ENCODE peak calls at places on chromosome 6, in six cellular contexts. K, N, A, P, G and Y are unnamed samples.

GRCh38 chr6:26086214-26086613 is 1.0 kb upstream of the HFE start:
- DNase-seq in K (peak), N (no peak), A (no peak), P (peak), G (no peak), Y (no peak)

GRCh38 chr6:154567695-154568220 is 57.3 kb upstream of the CNKSR3 start:
- DNase-seq in K (no peak), N (peak), A (no peak), P (no peak), G (no peak), Y (peak)

GRCh38 chr6:1247894-1248293 is 64.0 kb upstream of the FOXQ1 start:
- DNase-seq in K (no peak), N (no peak), A (no peak), P (no peak), G (no peak), Y (no peak)

GRCh38 chr6:45474376-45474775 is 96.6 kb upstream of the SUPT3H start:
- DNase-seq in K (no peak), N (no peak), A (no peak), P (no peak), G (no peak), Y (no peak)

GRCh38 chr6:91704531-91704930 is 1117.7 kb upstream of the MAP3K7 start:
- DNase-seq in K (no peak), N (no peak), A (no peak), P (no peak), G (no peak), Y (no peak)

GRCh38 chr6:14172575-14172974 is 55.0 kb downstream of the CD83 start:
- DNase-seq in K (no peak), N (no peak), A (no peak), P (no peak), G (no peak), Y (no peak)

GRCh38 chr6:134253681-134254080 is 64.2 kb downstream of the SGK1 start:
- DNase-seq in K (no peak), N (no peak), A (peak), P (no peak), G (no peak), Y (no peak)

GRCh38 chr6:129498556-129498940 is 211.4 kb downstream of the ARHGAP18 start:
- DNase-seq in K (no peak), N (no peak), A (peak), P (no peak), G (no peak), Y (no peak)

GRCh38 chr6:54646069-54646468 is 200.5 kb upstream of the FAM83B start:
- DNase-seq in K (no peak), N (no peak), A (no peak), P (no peak), G (no peak), Y (no peak)

GRCh38 chr6:118649918-118650499 is 1.4 kb downstream of the CEP85L start:
- DNase-seq in K (no peak), N (no peak), A (no peak), P (no peak), G (no peak), Y (no peak)